ENCODE peak calls at places on chromosomes 5 and 9, in five cellular contexts. T is GM12878, C is suprapubic skin, W is ovary, L is Peyer's patch. X is an unnamed sample. For H3K9me3, the result is how much of the 10 kb centered on the place peaks cover.

GRCh38 chr5:172958268-172959046 is 767 bp upstream of the RPL26L1 start:
- DNase-seq in T (no peak), C (peak), W (peak), L (peak), X (no peak)

GRCh38 chr5:173324115-173325001 is 3.9 kb downstream of the STC2 start:
- DNase-seq in W (peak), C (peak), T (no peak), L (no peak), X (no peak)

GRCh38 chr5:127813633-127814171 is 110.5 kb downstream of the CCDC192 start:
- DNase-seq in W (no peak), C (no peak), T (no peak), L (no peak), X (no peak)

GRCh38 chr9:124941689-124942561 is 1.0 kb upstream of the GOLGA1 start:
- DNase-seq in W (peak), C (peak), L (peak), T (peak), X (peak)

GRCh38 chr5:73186976-73187375 is 14.0 kb downstream of the TMEM174 start:
- DNase-seq in W (no peak), L (no peak), T (no peak), C (no peak), X (no peak)

GRCh38 chr9:98777618-98778017 is 18.7 kb downstream of the ANKS6 start:
- DNase-seq in C (no peak), W (no peak), L (no peak), T (no peak), X (no peak)

GRCh38 chr5:144433140-144433822 is 262.6 kb downstream of the KCTD16 start:
- DNase-seq in C (no peak), W (no peak), L (no peak), T (no peak), X (no peak)

GRCh38 chr9:87830446-87830845 is 52.2 kb upstream of the SPATA31E1 start:
- DNase-seq in L (no peak), T (no peak), W (no peak), C (no peak), X (peak)

GRCh38 chr5:139639619-139640431 is 8.3 kb upstream of the CXXC5 start:
- DNase-seq in W (no peak), T (no peak), L (no peak), C (peak), X (no peak)

GRCh38 chr9:133282454-133283238 is 7.6 kb upstream of the ABO start:
- DNase-seq in C (no peak), L (no peak), W (no peak), T (no peak), X (no peak)

GRCh38 chr5:43543434-43543833 is 13.4 kb downstream of the PAIP1 start:
- DNase-seq in T (no peak), C (no peak), L (no peak), W (no peak), X (no peak)

GRCh38 chr9:135152608-135153337 is 65.3 kb downstream of the OLFM1 start:
- DNase-seq in T (no peak), W (no peak), L (no peak), C (no peak), X (no peak)

GRCh38 chr5:108432024-108432423 is 50.1 kb upstream of the FBXL17 start:
- DNase-seq in T (no peak), W (no peak), L (no peak), C (no peak), X (no peak)

GRCh38 chr5:94811341-94811740 is 192.9 kb downstream of the SLF1 start:
- DNase-seq in L (no peak), W (no peak), C (no peak), T (no peak), X (no peak)

GRCh38 chr5:148312159-148312558 is at the start of gene SPINK7:
- DNase-seq in T (no peak), W (no peak), L (no peak), C (no peak), X (no peak)

GRCh38 chr9:99140685-99141314 is 35.9 kb downstream of the TGFBR1 start:
- DNase-seq in L (peak), C (no peak), W (no peak), T (no peak), X (no peak)

GRCh38 chr9:15372385-15373200 is 50.1 kb upstream of the SNAPC3 start:
- DNase-seq in T (no peak), L (no peak), W (no peak), C (no peak), X (no peak)

GRCh38 chr5:150313921-150314716 is 11.4 kb upstream of the ARSI start:
- DNase-seq in T (no peak), C (no peak), W (no peak), L (no peak), X (no peak)

GRCh38 chr9:104091028-104091590 is 3.0 kb upstream of the SMC2 start:
- DNase-seq in L (no peak), W (no peak), T (no peak), C (no peak), X (no peak)

GRCh38 chr5:53730938-53731337 is 170.5 kb downstream of the NDUFS4 start:
- DNase-seq in W (no peak), T (no peak), C (no peak), L (no peak), X (no peak)

DNA sequence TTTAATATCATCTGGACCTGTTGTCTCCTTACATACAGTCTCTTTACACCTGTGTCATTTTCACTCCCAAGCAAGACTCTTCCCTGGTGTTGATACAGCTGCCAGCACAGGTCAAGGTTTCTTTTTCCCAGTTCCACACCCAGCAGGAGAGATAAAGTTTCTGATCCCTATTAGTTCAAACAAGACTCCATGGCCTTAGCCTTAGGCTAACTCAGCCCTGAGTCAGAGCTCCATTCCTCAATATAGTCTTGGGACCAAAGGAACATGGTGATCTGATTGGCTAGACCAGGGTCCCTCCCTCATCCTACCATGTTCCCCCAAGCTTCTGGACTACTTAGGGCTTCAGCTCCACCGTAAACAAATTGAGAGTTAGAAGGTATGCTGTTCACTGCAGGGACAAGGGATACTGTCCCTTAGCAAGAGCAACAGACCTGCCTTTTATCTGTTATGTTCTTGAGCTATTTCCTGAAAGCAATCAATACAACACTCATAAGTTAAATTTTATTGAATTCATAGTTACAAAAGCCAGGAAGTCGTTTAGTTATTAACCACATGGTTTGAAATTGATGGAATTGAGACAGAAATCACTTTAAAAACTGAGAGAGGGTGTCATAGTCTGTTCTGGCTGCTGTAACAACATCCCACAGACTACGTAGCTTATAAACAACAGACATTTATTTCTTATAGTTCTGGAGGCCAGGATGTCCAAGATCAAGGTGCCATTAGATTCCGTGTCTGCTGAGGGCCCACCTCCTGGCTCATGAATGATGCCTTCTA is 20.5 kb downstream of the SLC1A1 start:
- DNase-seq in C (no peak), L (no peak), T (no peak), W (no peak), X (no peak)
- TF ChIP-seq POLR2A in C (no peak), L (peak), T (no peak), W (no peak), X (no peak)

DNA sequence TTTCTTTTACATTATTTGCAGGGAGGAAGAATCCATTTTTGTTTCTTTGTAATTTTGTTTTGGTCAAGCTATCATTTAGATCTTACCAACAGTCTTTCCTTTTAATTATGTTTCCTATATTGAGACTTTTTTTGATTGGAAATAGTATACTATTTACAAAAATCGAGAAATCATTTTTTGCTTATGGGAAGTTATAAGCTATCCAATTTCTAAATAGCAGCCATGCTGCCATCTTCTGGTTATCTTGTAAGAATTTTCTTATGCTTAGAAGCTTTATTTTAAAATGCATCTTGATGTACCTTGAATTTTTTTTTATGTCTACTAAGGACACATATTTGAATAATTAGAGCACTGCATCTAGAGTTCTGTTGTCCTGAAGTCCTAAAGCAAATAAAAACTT is 821.2 kb downstream of the PTPRD start:
- DNase-seq in W (no peak), L (no peak), T (no peak), C (no peak), X (no peak)
- TF ChIP-seq CTCF in W (no peak), L (no peak), T (no peak), C (no peak), X (no peak)

DNA sequence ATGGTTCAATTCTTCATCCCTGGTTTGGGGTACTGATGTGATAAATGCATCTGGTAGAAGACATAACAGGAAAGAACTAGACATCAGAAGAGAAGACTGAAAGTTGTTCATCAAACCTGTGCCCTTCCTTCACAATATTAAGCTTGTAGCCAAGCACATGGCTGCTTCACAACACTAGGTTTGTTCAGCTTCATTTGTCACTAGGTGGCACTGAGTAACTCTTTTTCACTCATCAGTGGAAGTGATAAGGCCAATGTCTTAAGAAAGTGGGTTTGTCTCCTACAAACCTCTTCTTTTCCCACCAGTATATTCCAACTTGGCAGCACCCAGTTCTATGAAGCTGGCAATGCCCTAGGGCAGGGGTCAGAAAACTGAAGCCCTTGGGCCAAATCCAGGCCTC is 26.9 kb downstream of the ZNF484 start:
- DNase-seq in C (no peak), L (no peak), W (no peak), T (no peak), X (no peak)
- H3K9me3 ChIP-seq in C (under half), L (under half), W (under half), T (under half), X (under half)

GRCh38 chr5:135039526-135040296 is 5.7 kb upstream of the PITX1 start:
- DNase-seq in W (no peak), T (no peak), C (no peak), L (no peak), X (no peak)
- TF ChIP-seq POLR2A in W (no peak), T (no peak), C (no peak), L (no peak), X (no peak)

DNA sequence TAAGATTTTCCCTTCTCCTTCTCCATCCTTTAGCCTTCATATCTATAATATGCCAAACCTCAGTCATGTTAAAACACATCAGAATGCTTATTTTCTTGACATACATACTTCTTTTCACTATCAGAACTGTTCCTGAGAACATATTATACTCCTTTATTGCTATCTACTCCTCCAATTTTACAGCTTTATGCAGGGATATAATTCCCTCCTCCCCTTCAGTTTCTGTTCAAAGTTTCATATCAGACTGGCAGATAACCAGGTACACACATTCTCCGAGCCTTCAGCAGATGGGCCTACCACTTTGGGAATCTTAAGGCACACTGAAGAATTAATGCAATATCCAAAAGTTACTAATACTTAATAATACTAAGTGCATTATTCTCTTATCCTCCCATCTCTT is 29.1 kb downstream of the FAM169A start:
- DNase-seq in C (no peak), W (no peak), L (no peak), T (no peak), X (no peak)
- TF ChIP-seq CTCF in C (no peak), W (no peak), L (no peak), T (no peak), X (no peak)

GRCh38 chr5:16025681-16026080 is 153.9 kb downstream of the MARCHF11 start:
- DNase-seq in T (no peak), C (no peak), L (no peak), W (no peak), X (no peak)
- H3K9me3 ChIP-seq in T (under half), C (under half), L (under half), W (under half), X (under half)

DNA sequence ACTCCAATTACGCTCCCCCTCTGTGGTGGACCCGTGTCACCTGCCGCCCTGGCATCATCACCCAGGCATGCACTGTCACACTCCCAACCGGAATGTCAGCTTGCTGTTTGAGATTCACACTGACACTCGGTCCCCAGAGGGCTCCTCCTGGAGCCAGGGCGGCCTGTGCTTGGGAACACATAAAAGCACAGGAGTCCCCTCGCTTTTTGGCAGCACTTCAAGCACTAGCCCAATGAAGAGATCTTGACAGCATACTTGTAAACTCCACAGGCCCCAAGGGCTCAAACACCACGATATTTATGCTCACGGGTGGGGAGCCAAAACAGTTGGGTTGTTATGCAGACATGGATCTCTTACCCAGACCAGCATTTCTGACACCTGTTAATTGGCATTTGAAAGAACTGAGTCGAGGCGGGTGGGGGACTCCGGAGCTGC is 90.8 kb upstream of the EGFLAM start:
- DNase-seq in C (no peak), T (no peak), L (no peak), W (no peak), X (no peak)
- TF ChIP-seq POLR2A in C (no peak), T (no peak), L (no peak), W (no peak), X (no peak)

GRCh38 chr5:77333451-77334123 is 123.1 kb downstream of the PDE8B start:
- DNase-seq in T (no peak), C (no peak), L (no peak), W (no peak), X (no peak)

GRCh38 chr5:77328926-77329647 is 118.6 kb downstream of the PDE8B start:
- DNase-seq in T (no peak), C (no peak), L (no peak), W (no peak), X (no peak)

GRCh38 chr5:77337716-77338115 is 127.2 kb downstream of the PDE8B start:
- DNase-seq in W (no peak), L (no peak), T (no peak), C (no peak), X (no peak)

GRCh38 chr5:77329664-77330430 is 119.4 kb downstream of the PDE8B start:
- DNase-seq in W (no peak), T (no peak), L (no peak), C (no peak), X (no peak)

DNA sequence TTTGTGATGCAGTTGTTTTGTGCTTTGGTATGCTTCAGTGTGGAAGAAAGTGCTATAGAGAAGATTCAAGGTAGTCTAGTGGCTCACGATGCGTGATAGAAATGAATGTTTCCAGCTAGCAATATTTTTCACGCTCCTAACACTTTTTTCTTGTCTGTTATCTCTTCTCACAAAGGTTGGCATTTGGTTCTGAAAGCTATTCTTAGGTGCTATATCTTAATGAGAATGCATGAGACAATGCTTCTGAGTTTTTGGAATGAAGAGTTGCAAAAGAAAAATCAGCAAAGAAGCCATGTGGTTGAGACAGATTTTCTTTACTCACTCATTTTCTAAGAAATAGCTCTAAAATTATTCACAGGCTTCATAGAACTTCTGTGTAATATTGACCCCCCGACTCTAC is 122.6 kb downstream of the PDE8B start:
- DNase-seq in W (no peak), C (no peak), L (no peak), T (no peak), X (no peak)
- TF ChIP-seq CTCF in W (no peak), C (no peak), L (no peak), T (no peak), X (no peak)

DNA sequence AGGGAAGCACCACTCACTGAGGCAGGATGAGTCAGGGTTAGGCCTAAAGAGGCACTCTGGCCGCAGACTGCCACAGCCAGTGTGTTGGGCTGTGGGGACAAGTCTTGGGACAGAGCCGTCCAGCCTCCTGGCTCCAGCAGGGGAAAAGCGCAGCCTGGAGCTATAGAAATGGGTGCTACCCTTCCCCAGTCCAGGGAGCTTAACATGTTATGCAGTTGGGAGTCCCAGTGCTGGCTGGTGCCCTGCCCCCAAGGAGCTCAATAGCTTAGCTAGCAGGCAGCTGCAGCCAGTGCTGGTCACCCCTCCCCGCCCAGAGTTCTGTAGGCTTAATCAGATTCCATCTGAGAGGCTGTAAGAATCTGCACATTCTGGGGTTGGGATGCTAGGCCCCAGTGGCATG is 399.6 kb upstream of the TUSC1 start:
- DNase-seq in T (no peak), W (no peak), L (no peak), C (no peak), X (no peak)
- H3K9me3 ChIP-seq in T (under half), W (under half), L (under half), C (under half), X (under half)

GRCh38 chr5:133106761-133107572 is 55.2 kb downstream of the HSPA4 start:
- DNase-seq in L (no peak), T (no peak), C (no peak), W (no peak), X (no peak)
- TF ChIP-seq POLR2A in L (no peak), T (peak), C (no peak), W (no peak), X (no peak)